ENCODE peak calls at places on chromosomes 7 and 10, in four cellular contexts. One of them, this sample, is unnamed. For H3K27me3, the result is how much of the 10 kb centered on the place peaks cover.

GRCh38 chr10:25059990-25060389 is 43.6 kb downstream of the THNSL1 start:
- DNase-seq in ascending aorta: peak
- DNase-seq in CD8-positive, alpha-beta T cell: no peak
- DNase-seq in colonic mucosa: peak
- DNase-seq in this sample: no peak

GRCh38 chr10:49164587-49165188 is 23.5 kb downstream of the TMEM273 start:
- DNase-seq in ascending aorta: no peak
- DNase-seq in CD8-positive, alpha-beta T cell: no peak
- DNase-seq in colonic mucosa: peak
- DNase-seq in this sample: no peak

GRCh38 chr7:151808296-151809155 is 68.4 kb downstream of the PRKAG2 start:
- DNase-seq in ascending aorta: no peak
- DNase-seq in CD8-positive, alpha-beta T cell: no peak
- DNase-seq in colonic mucosa: no peak
- DNase-seq in this sample: no peak

GRCh38 chr7:33874943-33875342 is 30.4 kb upstream of the BMPER start:
- DNase-seq in ascending aorta: peak
- DNase-seq in CD8-positive, alpha-beta T cell: no peak
- DNase-seq in colonic mucosa: no peak
- DNase-seq in this sample: no peak

GRCh38 chr10:71860243-71861029 is 9.4 kb upstream of the PSAP start:
- DNase-seq in ascending aorta: peak
- DNase-seq in CD8-positive, alpha-beta T cell: no peak
- DNase-seq in colonic mucosa: peak
- DNase-seq in this sample: peak

GRCh38 chr7:28115261-28115660 is 65.3 kb downstream of the JAZF1 start:
- DNase-seq in ascending aorta: no peak
- DNase-seq in CD8-positive, alpha-beta T cell: no peak
- DNase-seq in colonic mucosa: no peak
- DNase-seq in this sample: no peak

GRCh38 chr7:54811925-54812264 is 52.9 kb upstream of the SEC61G start:
- DNase-seq in ascending aorta: no peak
- DNase-seq in CD8-positive, alpha-beta T cell: no peak
- DNase-seq in colonic mucosa: no peak
- DNase-seq in this sample: no peak

GRCh38 chr7:34719651-34720050 is 61.6 kb downstream of the NPSR1 start:
- DNase-seq in ascending aorta: no peak
- DNase-seq in CD8-positive, alpha-beta T cell: no peak
- DNase-seq in colonic mucosa: no peak
- DNase-seq in this sample: no peak

GRCh38 chr10:129964611-129965417 is 740 bp upstream of the EBF3 start:
- DNase-seq in ascending aorta: no peak
- DNase-seq in CD8-positive, alpha-beta T cell: no peak
- DNase-seq in colonic mucosa: no peak
- DNase-seq in this sample: no peak

GRCh38 chr10:31770307-31770902 is 158.2 kb downstream of the ARHGAP12 start:
- DNase-seq in ascending aorta: peak
- DNase-seq in CD8-positive, alpha-beta T cell: peak
- DNase-seq in colonic mucosa: peak
- DNase-seq in this sample: no peak

GRCh38 chr10:3579845-3580244 is 205.2 kb downstream of the KLF6 start:
- DNase-seq in ascending aorta: no peak
- DNase-seq in CD8-positive, alpha-beta T cell: no peak
- DNase-seq in colonic mucosa: no peak
- DNase-seq in this sample: no peak

GRCh38 chr7:29853072-29853471 is 46.8 kb downstream of the WIPF3 start:
- DNase-seq in ascending aorta: no peak
- DNase-seq in CD8-positive, alpha-beta T cell: no peak
- DNase-seq in colonic mucosa: no peak
- DNase-seq in this sample: no peak

GRCh38 chr10:55966131-55966530 is 394.9 kb downstream of the ZWINT start:
- DNase-seq in ascending aorta: no peak
- DNase-seq in CD8-positive, alpha-beta T cell: no peak
- DNase-seq in colonic mucosa: no peak
- DNase-seq in this sample: no peak

GRCh38 chr10:58264780-58265179 is 2.9 kb downstream of the IPMK start:
- DNase-seq in ascending aorta: no peak
- DNase-seq in CD8-positive, alpha-beta T cell: no peak
- DNase-seq in colonic mucosa: no peak
- DNase-seq in this sample: no peak

GRCh38 chr7:79298145-79298760 is 155.2 kb downstream of the MAGI2 start:
- DNase-seq in ascending aorta: no peak
- DNase-seq in CD8-positive, alpha-beta T cell: no peak
- DNase-seq in colonic mucosa: peak
- DNase-seq in this sample: no peak

DNA sequence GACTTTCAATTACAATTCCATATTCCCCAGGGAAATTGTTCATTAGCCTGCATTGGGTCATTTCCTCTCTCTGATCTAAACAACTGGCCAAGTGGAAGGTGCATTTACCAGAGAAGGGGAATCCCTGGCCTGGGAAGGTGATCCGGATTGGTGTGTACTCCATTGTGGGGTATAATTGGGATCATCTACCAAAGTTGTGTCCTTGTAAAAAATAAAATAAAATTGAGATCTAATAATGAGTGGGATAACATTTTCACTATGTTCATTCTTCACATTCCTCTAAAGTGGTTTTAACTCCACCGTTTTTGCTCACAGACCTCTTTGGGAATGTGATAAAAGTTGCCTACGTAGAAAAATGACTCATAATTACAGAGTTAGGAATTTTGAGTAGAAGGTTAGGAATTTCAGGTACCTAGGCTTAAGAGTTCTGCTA is 22.8 kb downstream of the ARL5B start:
- DNase-seq in ascending aorta: no peak
- DNase-seq in CD8-positive, alpha-beta T cell: no peak
- DNase-seq in colonic mucosa: no peak
- DNase-seq in this sample: no peak
- H3K27ac ChIP-seq in ascending aorta: no peak
- H3K27ac ChIP-seq in CD8-positive, alpha-beta T cell: no peak
- H3K27ac ChIP-seq in colonic mucosa: no peak
- H3K27ac ChIP-seq in this sample: no peak

DNA sequence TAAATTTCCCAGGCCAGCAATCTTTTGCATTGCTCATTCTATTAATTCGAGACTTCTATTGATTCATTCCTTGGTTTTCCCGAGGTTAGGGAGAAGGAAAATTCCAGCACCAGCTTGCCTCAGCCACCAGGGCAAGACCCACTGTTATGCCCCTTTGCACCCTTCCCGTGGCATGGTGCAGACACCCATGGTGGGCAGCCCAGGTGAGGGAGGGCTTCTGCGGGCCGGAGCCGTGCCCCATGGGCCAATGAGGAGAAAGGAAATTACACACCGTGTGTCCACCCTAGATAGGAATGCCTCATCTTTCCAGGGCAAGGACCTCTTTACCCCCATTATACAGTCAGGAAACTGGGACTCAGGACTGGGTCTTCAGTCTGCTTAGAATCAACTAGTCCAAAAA is 4.5 kb upstream of the GRID1 start:
- DNase-seq in ascending aorta: peak
- DNase-seq in CD8-positive, alpha-beta T cell: no peak
- DNase-seq in colonic mucosa: no peak
- DNase-seq in this sample: peak
- H3K27me3 ChIP-seq in ascending aorta: under half
- H3K27me3 ChIP-seq in CD8-positive, alpha-beta T cell: under half
- H3K27me3 ChIP-seq in colonic mucosa: under half
- H3K27me3 ChIP-seq in this sample: under half

DNA sequence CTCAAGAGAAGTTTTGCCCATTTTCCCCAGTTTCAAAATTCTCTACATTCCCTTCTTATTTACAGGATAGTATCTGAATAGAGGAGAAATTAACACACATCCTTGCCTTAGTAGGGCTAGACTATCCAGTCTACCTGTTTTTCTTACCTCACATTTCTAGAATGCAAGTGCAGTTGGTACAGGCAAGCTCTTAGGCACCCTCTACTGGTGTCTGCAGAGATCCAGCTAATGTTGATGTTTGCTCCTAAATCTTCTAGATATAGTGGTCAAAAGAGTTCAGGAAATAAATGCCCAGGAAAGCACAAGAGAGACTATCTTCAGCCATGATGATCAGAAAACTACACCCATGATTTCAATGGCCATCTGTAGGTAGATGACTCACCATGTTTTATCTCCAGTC is 205.3 kb downstream of the HTR7 start:
- DNase-seq in ascending aorta: no peak
- DNase-seq in CD8-positive, alpha-beta T cell: no peak
- DNase-seq in colonic mucosa: no peak
- DNase-seq in this sample: no peak
- TF ChIP-seq CTCF in ascending aorta: no peak
- TF ChIP-seq CTCF in CD8-positive, alpha-beta T cell: no peak
- TF ChIP-seq CTCF in colonic mucosa: no peak
- TF ChIP-seq CTCF in this sample: no peak

GRCh38 chr10:77387247-77387646 is 250.4 kb downstream of the KCNMA1 start:
- DNase-seq in ascending aorta: peak
- DNase-seq in CD8-positive, alpha-beta T cell: no peak
- DNase-seq in colonic mucosa: no peak
- DNase-seq in this sample: no peak
- H3K27ac ChIP-seq in ascending aorta: peak
- H3K27ac ChIP-seq in CD8-positive, alpha-beta T cell: no peak
- H3K27ac ChIP-seq in colonic mucosa: no peak
- H3K27ac ChIP-seq in this sample: peak

This sample was measured in dorsolateral prefrontal cortex.